ENCODE peak calls at places on chromosomes 5 and 9, in seven cellular contexts. O, U, G, T, Q, F and I are unnamed samples.

GRCh38 chr9:11038366-11038765 is 425.6 kb upstream of the PTPRD start:
- DNase-seq in O (no peak), U (no peak), G (no peak), T (no peak), Q (no peak), F (no peak), I (no peak)

GRCh38 chr5:122165574-122166021 is 36.3 kb downstream of the ZNF474 start:
- DNase-seq in O (no peak), U (peak), G (peak), T (peak), Q (no peak), F (peak), I (no peak)

GRCh38 chr5:1665231-1665630 is 134.4 kb downstream of the MRPL36 start:
- DNase-seq in O (no peak), U (no peak), G (no peak), T (no peak), Q (peak), F (no peak), I (peak)

GRCh38 chr5:115842089-115842881 is 550 bp downstream of the AP3S1 start:
- DNase-seq in O (no peak), U (peak), G (peak), T (no peak), Q (no peak), F (no peak), I (no peak)

GRCh38 chr9:136671646-136672430 is 9.1 kb downstream of the EGFL7 start:
- DNase-seq in O (no peak), U (no peak), G (peak), T (no peak), Q (no peak), F (no peak), I (peak)

GRCh38 chr5:107948377-107948776 is 277.6 kb upstream of the EFNA5 start:
- DNase-seq in O (no peak), U (no peak), G (no peak), T (no peak), Q (no peak), F (no peak), I (no peak)

GRCh38 chr9:68844623-68845612 is 139.9 kb downstream of the PIP5K1B start:
- DNase-seq in O (no peak), U (peak), G (peak), T (peak), Q (no peak), F (peak), I (peak)

GRCh38 chr5:59525957-59526356 is 367.6 kb downstream of the PDE4D start:
- DNase-seq in O (no peak), U (peak), G (no peak), T (peak), Q (no peak), F (no peak), I (no peak)

GRCh38 chr5:166073921-166074838 is 2217.3 kb upstream of the WWC1 start:
- DNase-seq in O (no peak), U (no peak), G (no peak), T (no peak), Q (no peak), F (no peak), I (peak)

GRCh38 chr5:32639943-32640342 is 54.6 kb downstream of the SUB1 start:
- DNase-seq in O (no peak), U (peak), G (no peak), T (no peak), Q (peak), F (no peak), I (no peak)

GRCh38 chr9:83962165-83962564 is 17.9 kb downstream of the HNRNPK start:
- DNase-seq in O (no peak), U (peak), G (no peak), T (peak), Q (no peak), F (peak), I (no peak)

GRCh38 chr9:33742519-33742918 is 52.8 kb upstream of the PRSS3 start:
- DNase-seq in O (no peak), U (no peak), G (no peak), T (no peak), Q (no peak), F (no peak), I (no peak)

GRCh38 chr5:146754621-146755020 is 123.9 kb downstream of the PPP2R2B start:
- DNase-seq in O (no peak), U (no peak), G (no peak), T (no peak), Q (no peak), F (no peak), I (no peak)

GRCh38 chr5:74382864-74383618 is 257.5 kb downstream of the ENC1 start:
- DNase-seq in O (no peak), U (peak), G (peak), T (peak), Q (no peak), F (peak), I (no peak)

GRCh38 chr5:57696906-57697590 is 214.4 kb upstream of the ACTBL2 start:
- DNase-seq in O (no peak), U (no peak), G (no peak), T (peak), Q (no peak), F (peak), I (no peak)

GRCh38 chr9:15155826-15156225 is 151.2 kb downstream of the TTC39B start:
- DNase-seq in O (no peak), U (peak), G (no peak), T (peak), Q (no peak), F (peak), I (no peak)

GRCh38 chr9:214488-215448 is at the start of gene DOCK8:
- DNase-seq in O (peak), U (no peak), G (peak), T (peak), Q (no peak), F (no peak), I (peak)

GRCh38 chr5:25393957-25394356 is 749.2 kb upstream of the CDH10 start:
- DNase-seq in O (no peak), U (no peak), G (no peak), T (no peak), Q (no peak), F (no peak), I (no peak)

GRCh38 chr5:142618125-142618524 is 67.8 kb downstream of the FGF1 start:
- DNase-seq in O (no peak), U (peak), G (no peak), T (peak), Q (no peak), F (peak), I (no peak)

GRCh38 chr9:21392270-21392669 is 7.1 kb upstream of the IFNA2 start:
- DNase-seq in O (no peak), U (no peak), G (peak), T (no peak), Q (no peak), F (no peak), I (peak)

GRCh38 chr5:136025900-136026299 is 2.9 kb upstream of the TGFBI start:
- DNase-seq in O (no peak), U (peak), G (no peak), T (peak), Q (no peak), F (peak), I (no peak)

GRCh38 chr9:72991772-72992171 is 38.9 kb upstream of the ALDH1A1 start:
- DNase-seq in O (no peak), U (no peak), G (no peak), T (no peak), Q (no peak), F (no peak), I (no peak)

GRCh38 chr5:144484124-144484897 is 313.6 kb downstream of the KCTD16 start:
- DNase-seq in O (no peak), U (peak), G (peak), T (peak), Q (no peak), F (peak), I (no peak)

GRCh38 chr5:98268162-98268860 is 505.2 kb upstream of the RGMB start:
- DNase-seq in O (no peak), U (no peak), G (no peak), T (no peak), Q (no peak), F (no peak), I (no peak)

GRCh38 chr9:134942011-134942410 is 24.3 kb upstream of the FCN1 start:
- DNase-seq in O (no peak), U (no peak), G (no peak), T (no peak), Q (no peak), F (no peak), I (peak)

GRCh38 chr9:134939836-134940235 is 22.1 kb upstream of the FCN1 start:
- DNase-seq in O (no peak), U (no peak), G (no peak), T (no peak), Q (no peak), F (no peak), I (no peak)

GRCh38 chr9:134938346-134939079 is 20.8 kb upstream of the FCN1 start:
- DNase-seq in O (no peak), U (no peak), G (no peak), T (no peak), Q (no peak), F (no peak), I (peak)

GRCh38 chr9:134939080-134939733 is 21.5 kb upstream of the FCN1 start:
- DNase-seq in O (no peak), U (no peak), G (no peak), T (no peak), Q (no peak), F (no peak), I (peak)

GRCh38 chr9:134940236-134941208 is 22.8 kb upstream of the FCN1 start:
- DNase-seq in O (no peak), U (no peak), G (no peak), T (no peak), Q (no peak), F (no peak), I (peak)
- H3K4me3 ChIP-seq in O (no peak), U (no peak), G (no peak), T (no peak), Q (no peak), F (no peak), I (no peak)

DNA sequence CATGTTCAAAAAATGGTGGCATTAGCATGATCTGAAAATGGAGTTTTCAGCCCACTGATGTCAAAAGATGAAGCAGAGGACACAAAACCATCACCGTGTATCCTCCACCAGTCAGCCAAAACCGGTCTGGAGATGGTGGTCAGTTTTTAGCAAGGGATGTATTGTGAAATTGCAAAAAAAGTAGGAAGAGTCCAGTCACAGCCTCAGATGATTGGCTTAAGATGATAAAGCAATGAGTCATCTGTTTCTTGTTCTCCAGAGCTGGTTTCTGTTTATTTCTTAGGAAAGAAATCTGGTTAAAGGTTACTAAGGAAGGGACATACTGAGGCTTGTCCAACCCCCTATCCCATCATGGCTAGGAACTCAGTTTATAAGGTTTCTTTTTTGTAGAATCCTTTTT is 47.8 kb downstream of the DEPDC1B start:
- DNase-seq in O (no peak), U (peak), G (no peak), T (peak), Q (no peak), F (peak), I (no peak)
- H3K4me3 ChIP-seq in O (no peak), U (no peak), G (no peak), T (no peak), Q (no peak), F (no peak), I (no peak)

DNA sequence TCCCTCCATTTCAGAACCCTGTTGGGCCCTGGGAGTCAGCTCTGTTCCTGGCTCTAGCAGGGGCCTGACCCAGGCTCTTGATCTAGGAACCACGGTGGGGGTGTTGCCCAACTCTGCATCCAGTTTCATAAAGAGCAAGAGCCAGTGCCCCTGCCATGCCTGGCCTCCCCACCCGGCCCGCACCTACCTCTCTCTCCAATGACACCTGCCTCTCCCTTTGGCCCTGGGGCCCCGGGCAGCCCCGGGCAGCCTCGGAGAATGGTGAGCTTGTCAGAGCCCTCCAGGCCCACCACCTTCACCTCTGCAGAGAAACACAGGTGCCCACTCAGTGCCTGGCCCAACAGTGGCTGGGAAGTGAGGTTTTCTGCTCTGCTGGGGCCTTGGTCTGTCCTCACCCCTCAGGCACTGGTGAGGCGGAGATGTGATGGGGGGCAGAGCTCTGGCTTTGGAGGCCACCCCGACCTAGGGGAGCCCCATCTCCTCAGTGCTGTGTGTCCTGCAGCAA is 1.5 kb downstream of the FCN1 start:
- DNase-seq in O (no peak), U (no peak), G (no peak), T (no peak), Q (no peak), F (no peak), I (no peak)
- H3K4me3 ChIP-seq in O (no peak), U (no peak), G (no peak), T (no peak), Q (no peak), F (no peak), I (no peak)

DNA sequence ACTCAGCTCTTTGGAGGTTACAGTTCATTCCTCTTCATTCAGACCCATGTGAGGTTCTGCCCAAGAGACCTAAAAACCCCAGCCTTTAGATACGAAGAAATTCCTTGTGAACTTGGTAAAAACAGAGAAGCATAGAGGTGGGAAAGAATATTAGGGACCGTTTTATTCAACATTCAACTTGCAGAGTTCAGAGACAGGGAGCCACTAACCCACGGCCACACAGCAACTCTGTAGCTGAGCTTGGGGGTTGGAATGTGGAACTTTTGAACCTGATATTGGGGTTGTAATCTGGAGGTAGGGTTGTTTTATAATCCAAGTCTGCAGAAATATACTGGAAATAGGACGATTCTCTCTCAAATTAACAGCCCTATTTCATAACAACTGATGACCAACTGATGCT is 10.8 kb upstream of the BOD1 start:
- DNase-seq in O (no peak), U (no peak), G (no peak), T (no peak), Q (no peak), F (no peak), I (no peak)
- H3K4me3 ChIP-seq in O (no peak), U (no peak), G (no peak), T (no peak), Q (no peak), F (no peak), I (no peak)

DNA sequence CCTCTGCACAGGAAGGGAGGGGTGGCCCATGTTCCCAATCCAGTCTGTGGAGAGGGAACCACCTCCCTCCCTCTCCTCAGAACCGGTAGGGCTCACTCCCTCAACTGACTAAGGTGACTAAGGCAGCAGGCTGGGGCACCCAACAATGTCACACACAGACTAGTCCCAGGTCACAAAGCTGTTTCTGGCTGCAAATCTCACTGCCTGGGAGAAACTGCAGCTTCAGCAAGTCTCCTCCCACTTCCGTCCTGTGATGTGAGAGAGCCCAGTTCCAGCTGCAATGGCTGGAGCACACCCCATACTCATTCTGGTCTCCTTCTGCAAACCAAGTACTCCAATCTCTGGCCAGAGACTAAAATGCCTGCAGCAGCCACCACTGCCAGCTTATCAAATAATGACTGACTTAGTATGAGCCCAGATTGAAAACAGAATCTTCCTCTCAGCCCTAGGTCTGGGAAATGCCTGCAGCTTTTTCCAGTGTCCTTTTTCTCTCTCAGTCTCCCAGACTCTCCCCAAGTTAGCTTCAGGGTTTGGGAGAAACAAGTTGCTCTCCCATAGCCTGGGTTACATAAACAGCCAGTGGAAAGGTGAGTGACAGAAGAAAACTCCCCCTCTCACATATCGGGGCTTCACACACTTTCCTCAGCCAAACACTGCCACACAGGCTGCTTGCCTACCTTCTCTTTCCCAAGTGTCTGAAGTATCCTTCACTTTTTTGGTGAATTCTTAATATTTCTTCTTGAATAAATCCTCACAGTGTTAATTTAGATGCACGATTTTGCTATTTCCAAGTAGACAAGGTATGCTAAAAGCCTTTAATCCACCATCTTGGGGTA is 247.4 kb upstream of the RASA1 start:
- DNase-seq in O (peak), U (peak), G (peak), T (peak), Q (no peak), F (peak), I (no peak)
- H3K4me3 ChIP-seq in O (no peak), U (no peak), G (no peak), T (no peak), Q (no peak), F (peak), I (no peak)